ENCODE peak calls at places on chromosomes 4 and X, in nine cellular contexts. K is A549, T is stomach, U is H1, R is transverse colon, M is K562, X is ovary, W is tibial nerve, A is HepG2. E is an unnamed sample.

GRCh38 chrX:34848281-34848680 is 94.3 kb upstream of the FAM47B start:
- DNase-seq in K (no peak), T (no peak), U (no peak), R (no peak), M (no peak), X (no peak), W (no peak), A (no peak), E (no peak)

GRCh38 chr4:20251796-20252655 is at the start of gene SLIT2:
- DNase-seq in K (peak; percentile 10), T (peak; percentile 81), U (peak; percentile 93), R (peak; percentile 81), M (peak; percentile 47), X (peak; percentile 87), W (peak; percentile 83), A (peak; percentile 47), E (peak; percentile 64)

GRCh38 chrX:24204331-24204730 is 54.8 kb downstream of the ZFX start:
- DNase-seq in K (no peak), T (no peak), U (no peak), R (no peak), M (no peak), X (no peak), W (no peak), A (no peak), E (no peak)

GRCh38 chr4:148062301-148062950 is 330.5 kb downstream of the ARHGAP10 start:
- DNase-seq in K (no peak), T (no peak), U (no peak), R (no peak), M (no peak), X (no peak), W (no peak), A (no peak), E (no peak)

GRCh38 chr4:26459756-26460530 is 30.3 kb downstream of the CCKAR start:
- DNase-seq in K (no peak), T (no peak), U (no peak), R (no peak), M (no peak), X (no peak), W (no peak), A (no peak), E (no peak)

GRCh38 chr4:1872918-1873269 is 1.7 kb downstream of the NSD2 start:
- DNase-seq in K (no peak), T (no peak), U (no peak), R (no peak), M (no peak), X (no peak), W (no peak), A (no peak), E (no peak)

GRCh38 chr4:168972601-168973000 is 37.5 kb downstream of the CBR4 start:
- DNase-seq in K (no peak), T (no peak), U (no peak), R (no peak), M (no peak), X (no peak), W (no peak), A (no peak), E (no peak)

GRCh38 chrX:23981222-23981621 is 45.8 kb downstream of the KLHL15 start:
- DNase-seq in K (no peak), T (no peak), U (no peak), R (no peak), M (no peak), X (no peak), W (no peak), A (no peak), E (no peak)

GRCh38 chr4:187724526-187724925 is 271.0 kb upstream of the ZFP42 start:
- DNase-seq in K (no peak), T (no peak), U (no peak), R (no peak), M (no peak), X (no peak), W (no peak), A (no peak), E (no peak)

DNA sequence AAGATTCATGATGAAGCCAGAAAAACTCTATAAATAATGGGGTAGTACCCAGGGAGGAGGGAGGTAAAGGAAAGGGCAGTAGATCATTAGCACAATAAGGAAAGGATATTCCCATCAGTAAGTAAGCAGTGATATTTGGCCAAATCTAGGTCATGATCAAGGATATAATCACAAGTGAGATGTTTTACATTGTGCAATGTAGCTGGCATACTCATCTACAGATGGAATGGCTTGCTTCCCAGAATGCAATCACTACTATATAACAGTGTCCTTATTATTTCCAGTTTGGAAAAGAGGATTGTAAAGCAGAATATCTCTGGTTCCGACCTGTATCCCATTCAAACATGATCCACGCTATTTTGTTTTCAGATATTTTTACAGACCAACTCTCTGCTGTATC is 483.4 kb downstream of the RPA4 start:
- DNase-seq in K (no peak), T (no peak), U (no peak), R (no peak), M (no peak), X (no peak), W (no peak), A (no peak), E (no peak)
- TF ChIP-seq EP300 in K (no peak), T (no peak), U (no peak), R (no peak), M (no peak), X (no peak), W (no peak), A (no peak), E (no peak)

DNA sequence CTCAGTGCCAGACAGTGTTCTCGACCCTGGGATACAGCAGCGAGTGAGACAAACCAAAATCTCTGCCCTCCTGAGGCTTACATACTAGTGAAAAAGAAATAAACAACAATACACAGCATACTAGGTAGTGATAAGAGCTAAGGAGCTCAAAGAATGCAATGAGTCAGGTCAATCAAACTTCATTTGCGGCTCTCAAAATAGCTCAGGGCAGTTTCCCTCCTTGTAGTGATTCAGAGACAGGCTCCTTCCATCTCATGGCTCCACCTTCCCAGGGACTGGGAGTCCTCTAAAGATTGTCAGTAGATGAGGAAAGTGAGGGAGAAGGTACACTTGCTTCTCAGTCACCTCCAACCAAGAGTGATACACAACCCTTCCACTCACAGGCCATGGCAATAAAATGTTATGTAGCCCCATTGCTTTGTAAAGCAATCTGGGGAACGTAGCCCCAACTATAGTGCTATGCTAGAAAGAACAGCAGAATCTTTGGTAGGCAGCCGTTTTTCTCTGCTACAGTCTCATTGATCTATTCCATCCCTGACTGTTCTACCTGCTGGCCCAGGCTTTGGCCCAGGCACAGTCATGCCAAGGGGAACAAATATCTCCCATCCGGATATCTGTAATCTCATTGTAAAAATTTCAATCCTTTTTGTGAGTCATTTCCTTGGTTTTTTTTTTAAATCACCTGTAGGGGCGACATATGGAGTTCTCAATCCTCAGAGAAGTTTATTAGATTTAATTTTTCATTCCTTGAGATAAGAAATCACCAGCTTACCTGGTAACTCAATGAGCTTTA is 183.1 kb upstream of the S100G start:
- DNase-seq in K (no peak), T (no peak), U (no peak), R (no peak), M (no peak), X (no peak), W (no peak), A (no peak), E (no peak)
- TF ChIP-seq EP300 in K (no peak), T (no peak), U (no peak), R (no peak), M (no peak), X (no peak), W (no peak), A (no peak), E (no peak)

GRCh38 chr4:82708982-82709381 is 89.6 kb downstream of the SCD5 start:
- DNase-seq in K (no peak), T (no peak), U (no peak), R (no peak), M (no peak), X (no peak), W (no peak), A (no peak), E (no peak)

GRCh38 chr4:82706349-82707000 is 92.1 kb downstream of the SCD5 start:
- DNase-seq in K (no peak), T (no peak), U (no peak), R (no peak), M (no peak), X (no peak), W (no peak), A (no peak), E (no peak)

GRCh38 chr4:82713856-82714255 is 84.7 kb downstream of the SCD5 start:
- DNase-seq in K (no peak), T (no peak), U (no peak), R (no peak), M (no peak), X (no peak), W (no peak), A (no peak), E (no peak)

GRCh38 chr4:82711158-82711785 is 87.3 kb downstream of the SCD5 start:
- DNase-seq in K (no peak), T (no peak), U (no peak), R (no peak), M (no peak), X (no peak), W (no peak), A (no peak), E (no peak)

DNA sequence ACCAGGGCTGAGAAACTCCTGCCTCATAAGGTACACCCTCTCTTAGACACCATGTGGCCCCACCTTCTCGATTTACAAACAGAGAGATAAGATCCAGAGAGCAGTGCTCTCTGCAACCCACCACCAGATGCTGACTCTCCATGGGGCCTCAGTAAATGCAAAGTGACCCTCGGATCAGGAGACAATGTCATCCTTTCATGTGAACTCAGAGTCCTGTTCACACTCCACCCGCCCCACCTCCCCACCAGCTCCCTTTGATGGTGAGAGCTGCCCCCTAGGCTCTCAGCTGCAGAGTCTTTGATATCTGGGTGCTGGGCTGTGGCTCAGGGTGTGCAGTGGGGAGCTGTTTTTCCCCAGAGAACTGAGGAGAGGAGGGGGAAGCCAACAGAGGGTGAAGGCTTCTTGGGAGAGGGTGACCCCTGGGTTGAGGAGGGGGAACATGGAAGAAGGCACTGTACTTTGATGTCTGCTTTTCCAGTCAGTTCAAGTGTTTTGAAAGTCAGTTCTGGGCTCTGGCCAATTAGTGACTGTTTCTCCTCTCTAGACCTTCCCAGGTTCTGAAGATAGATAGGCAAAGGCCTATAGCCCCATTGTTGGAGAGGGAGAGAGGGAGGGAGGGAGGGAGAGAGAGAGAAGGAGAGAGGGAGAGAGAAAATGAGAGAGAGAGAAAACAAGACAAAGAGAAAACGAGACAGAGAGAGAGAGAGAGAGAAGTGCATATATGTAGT is 88.2 kb downstream of the SCD5 start:
- DNase-seq in K (no peak), T (no peak), U (no peak), R (no peak), M (no peak), X (no peak), W (no peak), A (peak; percentile 80), E (no peak)
- TF ChIP-seq EP300 in K (no peak), T (no peak), U (no peak), R (no peak), M (no peak), X (no peak), W (no peak), A (peak; percentile 45), E (no peak)

DNA sequence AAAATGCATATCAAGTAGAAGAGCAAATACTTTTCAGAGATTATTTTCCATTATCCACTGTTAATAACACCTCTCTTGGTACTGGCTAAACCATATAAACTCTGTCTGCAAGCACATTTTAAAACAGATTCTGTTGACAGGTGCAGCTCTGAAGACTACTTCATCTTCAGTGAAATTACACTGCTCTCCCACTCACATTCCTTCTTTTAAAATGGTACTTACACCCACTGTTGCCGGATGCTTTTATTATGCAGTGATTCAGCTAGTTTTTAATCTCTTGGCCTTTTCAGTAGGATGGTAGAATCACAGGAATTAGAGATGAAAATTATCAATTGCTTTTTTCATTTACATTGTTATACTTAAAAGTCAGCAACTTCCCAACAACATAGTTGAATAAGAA is 381.6 kb downstream of the GASK1B start:
- DNase-seq in K (no peak), T (no peak), U (no peak), R (no peak), M (no peak), X (no peak), W (no peak), A (no peak), E (no peak)
- TF ChIP-seq EP300 in K (no peak), T (no peak), U (no peak), R (no peak), M (no peak), X (no peak), W (no peak), A (no peak), E (no peak)

E was measured in upper lobe of left lung.